ENCODE peak calls at places on chromosomes 2 and 18, in eight cellular contexts. P is astrocyte of the spinal cord, E is AG09309, A is ovary, T is fibroblast of lung, H is adrenal gland, U is heart right ventricle, F is endothelial cell. L is an unnamed sample.
A peak's percentile ranks its signal among the peaks of the same experiment; 100 is the strongest.

GRCh38 chr2:141464995-141465394 is 665.8 kb downstream of the LRP1B start:
- DNase-seq in A (no peak), F (no peak), H (no peak), U (no peak), T (no peak), P (no peak), E (no peak), L (no peak)

GRCh38 chr2:158931577-158931976 is 36.9 kb upstream of the TANC1 start:
- DNase-seq in U (no peak), P (peak; percentile 84), F (no peak), T (peak; percentile 85), H (no peak), A (no peak), E (no peak), L (peak; percentile 21)

GRCh38 chr18:10035306-10035991 is 121.6 kb downstream of the VAPA start:
- DNase-seq in A (no peak), P (no peak), U (no peak), T (no peak), F (no peak), E (no peak), H (no peak), L (no peak)

GRCh38 chr2:241617431-241618154 is 19.4 kb downstream of the THAP4 start:
- DNase-seq in A (no peak), H (no peak), T (no peak), F (no peak), U (peak; percentile 76), P (peak; percentile 18), E (no peak), L (no peak)

GRCh38 chr2:28164280-28164801 is 228.3 kb upstream of the FOSL2 start:
- DNase-seq in F (no peak), E (no peak), H (no peak), A (no peak), T (peak; percentile 94), P (no peak), U (peak; percentile 42), L (no peak)

GRCh38 chr2:104863585-104864279 is 9.8 kb downstream of the POU3F3 start:
- DNase-seq in U (no peak), F (peak; percentile 47), P (peak; percentile 40), E (no peak), H (no peak), T (no peak), A (no peak), L (no peak)

GRCh38 chr2:44016282-44016681 is 20.5 kb upstream of the LRPPRC start:
- DNase-seq in H (peak; percentile 54), E (no peak), U (peak; percentile 38), T (peak; percentile 52), P (peak; percentile 53), A (peak; percentile 47), F (peak; percentile 72), L (peak; percentile 27)

GRCh38 chr2:127205211-127206140 is 14.6 kb downstream of the CYP27C1 start:
- DNase-seq in H (no peak), E (no peak), U (no peak), T (no peak), F (no peak), P (no peak), A (no peak), L (no peak)

GRCh38 chr18:22346968-22347611 is 70.6 kb downstream of the CTAGE1 start:
- DNase-seq in F (peak; percentile 62), P (no peak), U (peak; percentile 89), T (peak; percentile 38), A (peak; percentile 77), E (no peak), H (peak; percentile 89), L (no peak)

GRCh38 chr2:197261808-197262226 is 48.8 kb downstream of the ANKRD44 start:
- DNase-seq in T (peak; percentile 53), H (no peak), U (no peak), A (no peak), F (no peak), E (no peak), P (peak; percentile 23), L (no peak)

GRCh38 chr2:180763249-180763989 is 217.0 kb upstream of the UBE2E3 start:
- DNase-seq in A (no peak), H (no peak), U (no peak), F (no peak), E (no peak), P (no peak), T (no peak), L (no peak)

GRCh38 chr2:70947556-70948184 is 12.0 kb downstream of the ATP6V1B1 start:
- DNase-seq in F (no peak), U (no peak), P (peak; percentile 51), A (no peak), T (peak; percentile 47), H (no peak), E (no peak), L (peak; percentile 65)

GRCh38 chr2:107259411-107260195 is 373.6 kb upstream of the ST6GAL2 start:
- DNase-seq in T (no peak), U (no peak), P (no peak), F (no peak), A (no peak), E (no peak), H (no peak), L (no peak)

GRCh38 chr2:107255744-107256143 is 369.8 kb upstream of the ST6GAL2 start:
- DNase-seq in E (no peak), U (no peak), T (no peak), P (no peak), A (no peak), F (no peak), H (no peak), L (no peak)

GRCh38 chr2:107263596-107264090 is 377.7 kb upstream of the ST6GAL2 start:
- DNase-seq in E (no peak), P (no peak), A (no peak), T (no peak), U (no peak), F (no peak), H (no peak), L (no peak)

GRCh38 chr2:107259011-107259410 is 373.0 kb upstream of the ST6GAL2 start:
- DNase-seq in P (no peak), A (no peak), H (no peak), F (no peak), E (no peak), U (no peak), T (no peak), L (no peak)

GRCh38 chr2:107258538-107258937 is 372.6 kb upstream of the ST6GAL2 start:
- DNase-seq in A (no peak), U (no peak), H (no peak), P (no peak), F (no peak), E (no peak), T (no peak), L (no peak)
- TF ChIP-seq CTCF in A (no peak), U (no peak), H (no peak), P (no peak), F (no peak), E (no peak), T (no peak), L (no peak)

GRCh38 chr2:25725877-25726276 is 52.5 kb upstream of the DTNB start:
- DNase-seq in H (no peak), T (no peak), U (no peak), A (no peak), P (no peak), F (no peak), E (no peak), L (no peak)

GRCh38 chr2:25726511-25726910 is 53.1 kb upstream of the DTNB start:
- DNase-seq in F (no peak), P (no peak), T (no peak), H (no peak), A (no peak), E (no peak), U (no peak), L (no peak)

GRCh38 chr2:25728559-25728958 is 55.2 kb upstream of the DTNB start:
- DNase-seq in F (no peak), A (no peak), P (no peak), E (no peak), U (no peak), T (no peak), H (no peak), L (no peak)
- TF ChIP-seq CTCF in F (no peak), A (no peak), P (no peak), E (no peak), U (no peak), T (no peak), H (no peak), L (no peak)

GRCh38 chr18:33577688-33578370 is at the start of gene ASXL3:
- DNase-seq in H (no peak), T (peak; percentile 51), F (peak; percentile 41), A (peak; percentile 84), U (peak; percentile 32), E (no peak), P (no peak), L (no peak)
- TF ChIP-seq CTCF in H (no peak), T (no peak), F (no peak), A (no peak), U (no peak), E (no peak), P (no peak), L (no peak)

DNA sequence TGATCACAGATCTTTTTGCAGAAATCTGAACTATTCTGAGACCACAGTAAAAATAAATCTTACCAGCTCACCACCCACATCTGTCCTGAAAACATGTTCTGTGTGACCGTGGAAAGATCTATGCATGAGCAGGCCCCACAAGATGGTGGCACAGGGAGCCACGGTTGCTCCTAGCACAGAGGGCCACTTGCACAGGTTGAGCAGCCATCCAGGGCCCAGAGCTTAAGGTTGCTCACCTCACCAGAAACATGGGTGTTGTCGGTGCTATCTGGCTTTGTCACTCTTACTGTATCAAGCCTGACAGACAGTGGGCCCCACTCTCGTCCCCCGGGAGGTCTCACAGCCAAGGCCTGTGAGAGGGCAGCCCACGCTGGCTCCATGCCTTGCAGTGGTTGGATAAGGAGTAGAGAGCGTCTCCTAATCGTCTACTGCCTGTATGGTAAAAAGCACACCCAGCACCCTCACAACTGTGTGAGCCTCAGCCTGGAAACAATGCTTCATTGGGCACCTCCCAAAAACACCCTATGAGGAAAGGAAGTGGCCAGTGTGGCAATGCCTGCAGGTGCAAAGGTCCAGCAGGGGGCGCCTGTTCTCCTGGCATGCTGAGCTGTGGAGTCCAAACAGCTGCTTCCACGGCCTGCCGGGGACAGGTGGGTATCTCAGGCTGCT is 19.6 kb downstream of the TUBB6 start:
- DNase-seq in F (peak; percentile 93), T (peak; percentile 70), E (no peak), P (peak; percentile 66), H (peak; percentile 55), U (peak; percentile 86), A (peak; percentile 61), L (no peak)
- TF ChIP-seq CTCF in F (peak; percentile 90), T (peak; percentile 87), E (peak; percentile 92), P (peak; percentile 92), H (peak; percentile 48), U (peak; percentile 62), A (peak; percentile 43), L (peak; percentile 98)

GRCh38 chr18:21257383-21257782 is 15.4 kb downstream of the GREB1L start:
- DNase-seq in F (no peak), U (no peak), P (peak; percentile 20), T (no peak), H (no peak), E (no peak), A (no peak), L (peak; percentile 39)
- TF ChIP-seq CTCF in F (no peak), U (no peak), P (no peak), T (no peak), H (no peak), E (no peak), A (no peak), L (no peak)

GRCh38 chr2:96604104-96604503 is 34.0 kb downstream of the KANSL3 start:
- DNase-seq in A (no peak), E (no peak), P (no peak), H (no peak), U (no peak), T (no peak), F (no peak), L (no peak)
- TF ChIP-seq CTCF in A (no peak), E (peak; percentile 11), P (peak; percentile 17), H (no peak), U (no peak), T (no peak), F (no peak), L (peak; percentile 38)